ENCODE peak calls at places on chromosomes 7 and 10, in six cellular contexts. K is dorsolateral prefrontal cortex, A is ascending aorta, M is SK-N-SH, X is cardiac muscle cell, Z is endothelial cell of umbilical vein. N is an unnamed sample.

GRCh38 chr10:88875081-88875480 is 5.0 kb upstream of the STAMBPL1 start:
- DNase-seq in M (no peak), Z (no peak), K (no peak), A (no peak), X (no peak), N (no peak)

GRCh38 chr7:55096318-55096717 is 77.5 kb downstream of the EGFR start:
- DNase-seq in A (no peak), M (no peak), K (no peak), Z (no peak), X (no peak), N (no peak)

GRCh38 chr7:138752568-138753518 is 45.0 kb upstream of the TMEM213 start:
- DNase-seq in M (peak), Z (no peak), X (no peak), A (peak), K (no peak), N (peak)

GRCh38 chr10:43255644-43256431 is 11.0 kb downstream of the RASGEF1A start:
- DNase-seq in M (peak), K (peak), X (peak), Z (peak), A (peak), N (no peak)

GRCh38 chr10:113576853-113577252 is 24.0 kb downstream of the HABP2 start:
- DNase-seq in A (no peak), K (no peak), M (no peak), Z (peak), X (peak), N (no peak)

GRCh38 chr7:14191686-14192098 is 202.2 kb upstream of the ETV1 start:
- DNase-seq in A (no peak), Z (no peak), K (no peak), X (peak), M (no peak), N (no peak)

GRCh38 chr10:61136151-61136550 is 192.2 kb upstream of the RHOBTB1 start:
- DNase-seq in Z (peak), M (no peak), K (no peak), A (no peak), X (peak), N (no peak)

GRCh38 chr7:150971242-150972048 is 6.7 kb downstream of the KCNH2 start:
- DNase-seq in Z (no peak), X (no peak), M (peak), A (no peak), K (no peak), N (peak)

GRCh38 chr10:32323051-32323450 is 23.9 kb downstream of the EPC1 start:
- DNase-seq in X (no peak), Z (no peak), M (no peak), A (no peak), K (no peak), N (no peak)

GRCh38 chr7:28808786-28809533 is 149.2 kb downstream of the TRIL start:
- DNase-seq in Z (no peak), M (peak), A (no peak), X (peak), K (peak), N (no peak)

GRCh38 chr10:21314906-21315305 is 210.6 kb downstream of the SKIDA1 start:
- DNase-seq in M (no peak), X (no peak), K (no peak), A (no peak), Z (no peak), N (no peak)

GRCh38 chr7:128266891-128267839 is 26.1 kb downstream of the LEP start:
- DNase-seq in Z (no peak), M (peak), K (peak), A (no peak), X (peak), N (peak)
- TF ChIP-seq CTCF in Z (no peak), M (peak), K (no peak), A (no peak), X (peak), N (no peak)

GRCh38 chr10:70391654-70392053 is 9.2 kb upstream of the LRRC20 start:
- DNase-seq in K (no peak), M (no peak), X (no peak), A (no peak), Z (no peak), N (no peak)

GRCh38 chr10:70399177-70399576 is 4.8 kb upstream of the EIF4EBP2 start:
- DNase-seq in M (no peak), Z (no peak), A (no peak), K (no peak), X (no peak), N (no peak)

GRCh38 chr10:70396140-70396539 is 7.8 kb upstream of the EIF4EBP2 start:
- DNase-seq in A (no peak), K (no peak), M (no peak), Z (no peak), X (no peak), N (no peak)
- H3K27ac ChIP-seq in A (no peak), K (no peak), M (no peak), Z (no peak), X (no peak), N (no peak)

DNA sequence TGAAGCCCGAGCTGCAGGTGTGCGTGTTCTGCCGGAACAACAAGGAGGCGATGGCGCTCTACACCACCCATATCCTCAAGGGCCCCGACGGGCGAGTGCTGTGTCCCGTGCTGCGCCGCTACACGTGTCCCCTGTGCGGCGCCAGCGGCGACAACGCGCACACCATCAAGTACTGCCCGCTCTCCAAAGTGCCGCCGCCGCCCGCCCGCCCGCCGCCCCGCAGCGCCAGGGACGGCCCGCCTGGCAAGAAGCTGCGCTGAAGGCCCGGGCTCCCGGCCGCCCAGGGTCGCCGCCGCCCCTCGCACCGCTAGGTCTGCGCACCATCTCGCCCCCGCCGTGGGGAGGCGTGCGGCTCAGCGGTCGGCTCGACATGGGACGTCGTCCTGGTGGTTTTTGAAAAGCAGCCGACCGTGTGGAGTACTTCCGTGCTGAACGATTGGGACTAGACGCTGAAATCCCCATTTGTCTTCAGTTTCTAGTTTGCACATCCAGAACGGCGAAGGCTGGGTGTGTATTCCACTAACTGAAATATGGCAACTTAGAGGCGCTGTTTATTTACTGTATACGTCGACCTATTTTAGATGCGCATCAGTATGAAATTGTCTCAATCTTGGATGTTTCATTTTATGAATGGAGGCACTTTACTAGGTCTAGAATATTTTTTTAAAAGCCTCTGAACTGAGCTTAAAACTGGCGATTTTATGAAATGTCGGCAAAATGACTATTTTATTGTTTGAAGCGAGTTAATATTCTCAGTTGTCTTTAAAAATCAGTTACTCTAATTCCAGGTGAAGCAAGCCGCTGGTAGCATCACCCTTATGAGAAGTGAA is 1.1 kb downstream of the NANOS1 start:
- DNase-seq in A (no peak), M (peak), Z (peak), X (peak), K (peak), N (peak)
- TF ChIP-seq CTCF in A (no peak), M (no peak), Z (no peak), X (no peak), K (no peak), N (no peak)

DNA sequence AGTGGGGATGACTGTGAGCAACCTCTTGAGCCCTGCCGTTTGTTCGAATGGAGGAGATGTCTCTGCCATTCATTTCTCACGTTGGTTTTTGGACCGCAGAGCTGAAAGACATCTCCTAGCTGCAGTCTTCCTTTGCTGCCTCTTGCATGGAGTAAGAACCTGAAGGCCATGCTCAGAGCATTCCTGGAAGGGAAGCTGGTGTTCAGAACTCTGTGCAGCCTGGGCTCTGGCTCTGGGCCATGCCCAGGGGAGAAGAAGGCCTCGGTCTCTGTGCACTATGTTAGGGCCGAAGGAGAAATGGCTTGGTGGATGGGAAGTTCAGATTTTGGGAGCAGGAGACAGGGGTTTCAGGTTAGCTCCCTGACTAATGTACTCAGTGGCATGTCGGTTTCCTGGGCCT is 22.9 kb downstream of the SFTPD start:
- DNase-seq in M (no peak), A (no peak), X (no peak), K (no peak), Z (no peak), N (peak)
- H3K27ac ChIP-seq in M (no peak), A (no peak), X (no peak), K (peak), Z (no peak), N (peak)

GRCh38 chr10:70255329-70256299 is 22.4 kb upstream of the PPA1 start:
- DNase-seq in K (no peak), X (peak), Z (peak), A (no peak), M (no peak), N (no peak)
- TF ChIP-seq CTCF in K (no peak), X (peak), Z (no peak), A (no peak), M (no peak), N (no peak)

GRCh38 chr7:48176356-48176893 is 5.2 kb downstream of the ABCA13 start:
- DNase-seq in M (no peak), Z (no peak), A (no peak), X (no peak), K (no peak), N (no peak)

GRCh38 chr7:48175019-48175418 is 3.8 kb downstream of the ABCA13 start:
- DNase-seq in K (no peak), Z (no peak), A (no peak), M (no peak), X (no peak), N (no peak)

GRCh38 chr7:48171190-48171589 is at the start of gene ABCA13:
- DNase-seq in Z (no peak), K (no peak), M (no peak), X (no peak), A (no peak), N (no peak)

GRCh38 chr7:48173313-48173712 is 2.1 kb downstream of the ABCA13 start:
- DNase-seq in X (no peak), K (no peak), A (no peak), Z (no peak), M (no peak), N (no peak)

GRCh38 chr7:48173983-48174382 is 2.7 kb downstream of the ABCA13 start:
- DNase-seq in X (no peak), M (no peak), Z (peak), K (no peak), A (no peak), N (no peak)
- H3K27ac ChIP-seq in X (no peak), M (no peak), Z (peak), K (no peak), A (no peak), N (no peak)

DNA sequence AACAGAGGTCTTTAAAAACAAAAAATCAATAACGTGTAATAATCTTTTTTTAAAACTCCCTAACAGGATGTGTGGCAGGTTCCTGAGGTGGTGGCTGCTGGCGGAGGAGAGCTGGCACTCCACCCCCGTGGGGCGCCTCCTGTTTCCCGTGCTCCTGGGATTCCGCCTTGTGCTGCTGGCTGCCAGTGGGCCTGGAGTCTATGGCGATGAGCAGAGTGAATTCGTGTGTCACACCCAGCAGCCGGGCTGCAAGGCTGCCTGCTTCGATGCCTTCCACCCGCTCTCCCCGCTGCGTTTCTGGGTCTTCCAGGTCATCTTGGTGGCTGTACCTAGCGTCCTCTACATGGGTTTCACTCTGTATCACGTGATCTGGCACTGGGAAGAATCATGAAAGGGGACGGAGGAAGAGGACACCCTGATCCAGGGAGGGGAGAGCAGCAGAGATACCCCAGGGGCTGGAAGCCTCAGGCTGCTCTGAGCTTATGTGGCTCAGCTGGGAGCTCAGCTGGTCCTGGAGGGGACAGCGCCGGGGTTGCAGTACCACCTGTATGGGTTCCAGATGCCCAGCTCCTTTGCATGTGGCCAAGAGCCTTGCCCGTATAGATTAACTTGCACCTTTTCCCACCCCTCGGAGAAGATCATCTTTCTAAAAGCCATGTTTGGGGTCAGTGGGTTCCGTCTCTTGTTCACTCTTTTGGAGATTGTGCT is 16.7 kb upstream of the AZGP1 start:
- DNase-seq in M (no peak), A (no peak), X (no peak), Z (no peak), K (no peak), N (peak)
- TF ChIP-seq CTCF in M (no peak), A (no peak), X (no peak), Z (no peak), K (no peak), N (no peak)

GRCh38 chr10:85513450-85513849 is 853.1 kb downstream of the GRID1 start:
- DNase-seq in Z (no peak), A (no peak), X (no peak), M (no peak), K (no peak), N (no peak)
- H3K27ac ChIP-seq in Z (no peak), A (no peak), X (no peak), M (no peak), K (no peak), N (no peak)

GRCh38 chr7:120998996-120999565 is 10.6 kb downstream of the CPED1 start:
- DNase-seq in X (no peak), M (no peak), A (no peak), K (no peak), Z (no peak), N (no peak)
- TF ChIP-seq CTCF in X (no peak), M (no peak), A (no peak), K (no peak), Z (no peak), N (no peak)

N was measured in heart right ventricle.